ENCODE peak calls at places on chromosome 2, in ten cellular contexts. One of them, this sample, is unnamed.

GRCh38 chr2:162072976-162073775 is 839 bp downstream of the DPP4 start:
- DNase-seq in right lobe of liver: peak
- DNase-seq in PC-9: no peak
- DNase-seq in cardiac muscle cell: no peak
- DNase-seq in heart right ventricle: no peak
- DNase-seq in fibroblast of lung: peak
- DNase-seq in kidney: no peak
- DNase-seq in sigmoid colon: peak
- DNase-seq in left ventricle myocardium inferior: peak
- DNase-seq in foreskin keratinocyte: no peak
- DNase-seq in this sample: no peak

GRCh38 chr2:71461304-71461671 is 7.9 kb downstream of the DYSF start:
- DNase-seq in right lobe of liver: peak
- DNase-seq in PC-9: no peak
- DNase-seq in cardiac muscle cell: no peak
- DNase-seq in heart right ventricle: no peak
- DNase-seq in fibroblast of lung: no peak
- DNase-seq in kidney: no peak
- DNase-seq in sigmoid colon: no peak
- DNase-seq in left ventricle myocardium inferior: no peak
- DNase-seq in foreskin keratinocyte: no peak
- DNase-seq in this sample: no peak

GRCh38 chr2:175892046-175892445 is 110.0 kb downstream of the LNPK start:
- DNase-seq in right lobe of liver: no peak
- DNase-seq in PC-9: no peak
- DNase-seq in cardiac muscle cell: no peak
- DNase-seq in heart right ventricle: no peak
- DNase-seq in fibroblast of lung: no peak
- DNase-seq in kidney: no peak
- DNase-seq in sigmoid colon: no peak
- DNase-seq in left ventricle myocardium inferior: no peak
- DNase-seq in foreskin keratinocyte: no peak
- DNase-seq in this sample: no peak

GRCh38 chr2:121179467-121179866 is 105.5 kb downstream of the TFCP2L1 start:
- DNase-seq in right lobe of liver: no peak
- DNase-seq in PC-9: no peak
- DNase-seq in cardiac muscle cell: no peak
- DNase-seq in heart right ventricle: no peak
- DNase-seq in fibroblast of lung: no peak
- DNase-seq in kidney: no peak
- DNase-seq in sigmoid colon: no peak
- DNase-seq in left ventricle myocardium inferior: no peak
- DNase-seq in foreskin keratinocyte: no peak
- DNase-seq in this sample: no peak

GRCh38 chr2:129713337-129713736 is 266.1 kb upstream of the RAB6C start:
- DNase-seq in right lobe of liver: no peak
- DNase-seq in PC-9: no peak
- DNase-seq in cardiac muscle cell: no peak
- DNase-seq in heart right ventricle: no peak
- DNase-seq in fibroblast of lung: no peak
- DNase-seq in kidney: no peak
- DNase-seq in sigmoid colon: no peak
- DNase-seq in left ventricle myocardium inferior: no peak
- DNase-seq in foreskin keratinocyte: no peak
- DNase-seq in this sample: no peak

GRCh38 chr2:102473020-102473419 is at the start of gene SLC9A4:
- DNase-seq in right lobe of liver: no peak
- DNase-seq in PC-9: peak
- DNase-seq in cardiac muscle cell: peak
- DNase-seq in heart right ventricle: no peak
- DNase-seq in fibroblast of lung: peak
- DNase-seq in kidney: no peak
- DNase-seq in sigmoid colon: no peak
- DNase-seq in left ventricle myocardium inferior: no peak
- DNase-seq in foreskin keratinocyte: no peak
- DNase-seq in this sample: no peak

GRCh38 chr2:202185156-202185555 is 53.2 kb downstream of the SUMO1 start:
- DNase-seq in right lobe of liver: no peak
- DNase-seq in PC-9: no peak
- DNase-seq in cardiac muscle cell: no peak
- DNase-seq in heart right ventricle: no peak
- DNase-seq in fibroblast of lung: no peak
- DNase-seq in kidney: no peak
- DNase-seq in sigmoid colon: no peak
- DNase-seq in left ventricle myocardium inferior: no peak
- DNase-seq in foreskin keratinocyte: no peak
- DNase-seq in this sample: no peak

GRCh38 chr2:63789318-63790051 is 52.2 kb upstream of the UGP2 start:
- DNase-seq in right lobe of liver: no peak
- DNase-seq in PC-9: no peak
- DNase-seq in cardiac muscle cell: peak
- DNase-seq in heart right ventricle: no peak
- DNase-seq in fibroblast of lung: peak
- DNase-seq in kidney: no peak
- DNase-seq in sigmoid colon: no peak
- DNase-seq in left ventricle myocardium inferior: no peak
- DNase-seq in foreskin keratinocyte: no peak
- DNase-seq in this sample: no peak

GRCh38 chr2:118014492-118014824 is 588 bp upstream of the CCDC93 start:
- DNase-seq in right lobe of liver: no peak
- DNase-seq in PC-9: no peak
- DNase-seq in cardiac muscle cell: no peak
- DNase-seq in heart right ventricle: peak
- DNase-seq in fibroblast of lung: no peak
- DNase-seq in kidney: no peak
- DNase-seq in sigmoid colon: no peak
- DNase-seq in left ventricle myocardium inferior: no peak
- DNase-seq in foreskin keratinocyte: peak
- DNase-seq in this sample: no peak

GRCh38 chr2:11568436-11568835 is 34.6 kb downstream of the GREB1 start:
- DNase-seq in right lobe of liver: no peak
- DNase-seq in PC-9: no peak
- DNase-seq in cardiac muscle cell: no peak
- DNase-seq in heart right ventricle: no peak
- DNase-seq in fibroblast of lung: no peak
- DNase-seq in kidney: peak
- DNase-seq in sigmoid colon: peak
- DNase-seq in left ventricle myocardium inferior: no peak
- DNase-seq in foreskin keratinocyte: no peak
- DNase-seq in this sample: no peak

GRCh38 chr2:11573418-11574175 is 39.8 kb downstream of the GREB1 start:
- DNase-seq in right lobe of liver: no peak
- DNase-seq in PC-9: no peak
- DNase-seq in cardiac muscle cell: peak
- DNase-seq in heart right ventricle: no peak
- DNase-seq in fibroblast of lung: peak
- DNase-seq in kidney: peak
- DNase-seq in sigmoid colon: peak
- DNase-seq in left ventricle myocardium inferior: no peak
- DNase-seq in foreskin keratinocyte: no peak
- DNase-seq in this sample: no peak

GRCh38 chr2:11569636-11570035 is 35.8 kb downstream of the GREB1 start:
- DNase-seq in right lobe of liver: no peak
- DNase-seq in PC-9: no peak
- DNase-seq in cardiac muscle cell: no peak
- DNase-seq in heart right ventricle: no peak
- DNase-seq in fibroblast of lung: no peak
- DNase-seq in kidney: peak
- DNase-seq in sigmoid colon: peak
- DNase-seq in left ventricle myocardium inferior: no peak
- DNase-seq in foreskin keratinocyte: no peak
- DNase-seq in this sample: no peak

GRCh38 chr2:11572996-11573395 is 39.2 kb downstream of the GREB1 start:
- DNase-seq in right lobe of liver: no peak
- DNase-seq in PC-9: no peak
- DNase-seq in cardiac muscle cell: no peak
- DNase-seq in heart right ventricle: no peak
- DNase-seq in fibroblast of lung: no peak
- DNase-seq in kidney: peak
- DNase-seq in sigmoid colon: peak
- DNase-seq in left ventricle myocardium inferior: no peak
- DNase-seq in foreskin keratinocyte: no peak
- DNase-seq in this sample: no peak

DNA sequence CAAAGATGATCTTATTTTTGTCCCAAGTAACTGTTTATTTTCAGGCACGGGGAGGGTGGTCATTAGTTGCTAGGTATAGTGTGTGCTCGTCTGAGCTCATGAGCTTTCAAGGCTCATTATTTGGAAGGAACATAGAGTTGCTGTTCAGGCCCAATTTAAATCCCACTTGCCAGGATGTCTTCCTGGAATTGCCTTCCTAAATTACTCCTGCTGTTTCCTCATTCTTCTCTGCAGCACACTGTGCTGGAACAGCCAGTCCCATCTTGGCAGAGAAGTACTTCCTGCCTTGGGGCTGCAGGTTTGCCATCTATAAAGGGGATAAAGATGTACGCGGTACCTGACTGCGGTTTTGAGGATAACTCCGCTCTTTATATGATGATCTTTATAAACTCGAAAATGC is 37.3 kb downstream of the GREB1 start:
- DNase-seq in right lobe of liver: no peak
- DNase-seq in PC-9: no peak
- DNase-seq in cardiac muscle cell: no peak
- DNase-seq in heart right ventricle: no peak
- DNase-seq in fibroblast of lung: no peak
- DNase-seq in kidney: peak
- DNase-seq in sigmoid colon: peak
- DNase-seq in left ventricle myocardium inferior: no peak
- DNase-seq in foreskin keratinocyte: no peak
- DNase-seq in this sample: no peak
- H3K27ac ChIP-seq in right lobe of liver: no peak
- H3K27ac ChIP-seq in PC-9: no peak
- H3K27ac ChIP-seq in cardiac muscle cell: no peak
- H3K27ac ChIP-seq in heart right ventricle: no peak
- H3K27ac ChIP-seq in fibroblast of lung: no peak
- H3K27ac ChIP-seq in kidney: no peak
- H3K27ac ChIP-seq in sigmoid colon: no peak
- H3K27ac ChIP-seq in left ventricle myocardium inferior: no peak
- H3K27ac ChIP-seq in foreskin keratinocyte: no peak
- H3K27ac ChIP-seq in this sample: no peak

DNA sequence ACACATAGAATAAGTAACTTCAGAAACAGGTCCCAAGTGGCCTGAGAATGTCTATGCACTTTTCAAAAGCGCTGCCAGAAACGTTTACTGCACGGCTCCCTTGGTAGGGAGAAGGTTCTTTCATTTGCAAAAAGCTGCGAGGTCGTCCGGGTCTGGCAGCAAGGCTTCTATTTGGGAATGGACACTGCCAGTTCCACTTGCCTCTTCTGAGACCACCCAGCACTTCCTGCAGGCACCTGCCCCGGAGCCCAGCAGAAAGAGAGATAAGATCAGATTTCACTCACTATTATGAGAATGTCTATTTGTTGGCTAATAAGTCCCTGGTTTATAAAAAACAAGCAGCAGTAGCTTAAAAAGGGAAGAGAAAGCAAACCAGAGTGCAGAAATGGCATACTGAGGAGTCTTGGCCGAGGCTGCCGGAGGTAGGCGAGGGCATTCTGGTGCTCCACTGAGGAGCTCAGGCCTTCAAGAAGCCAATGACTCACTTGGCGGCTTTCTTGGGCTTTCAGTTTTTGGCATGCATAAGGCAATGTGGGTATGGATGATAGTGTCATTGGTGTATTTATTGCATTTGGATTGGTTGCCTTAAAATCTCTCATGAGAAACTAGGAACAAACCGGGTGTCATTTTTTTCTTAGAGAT is 119.4 kb upstream of the ARL5A start:
- DNase-seq in right lobe of liver: no peak
- DNase-seq in PC-9: no peak
- DNase-seq in cardiac muscle cell: peak
- DNase-seq in heart right ventricle: no peak
- DNase-seq in fibroblast of lung: no peak
- DNase-seq in kidney: no peak
- DNase-seq in sigmoid colon: no peak
- DNase-seq in left ventricle myocardium inferior: no peak
- DNase-seq in foreskin keratinocyte: peak
- DNase-seq in this sample: no peak
- TF ChIP-seq CTCF in right lobe of liver: no peak
- TF ChIP-seq CTCF in PC-9: peak
- TF ChIP-seq CTCF in cardiac muscle cell: no peak
- TF ChIP-seq CTCF in heart right ventricle: no peak
- TF ChIP-seq CTCF in fibroblast of lung: no peak
- TF ChIP-seq CTCF in kidney: no peak
- TF ChIP-seq CTCF in sigmoid colon: no peak
- TF ChIP-seq CTCF in left ventricle myocardium inferior: peak
- TF ChIP-seq CTCF in foreskin keratinocyte: no peak
- TF ChIP-seq CTCF in this sample: no peak

GRCh38 chr2:69168950-69169695 is 156.1 kb downstream of the ANTXR1 start:
- DNase-seq in right lobe of liver: no peak
- DNase-seq in PC-9: no peak
- DNase-seq in cardiac muscle cell: no peak
- DNase-seq in heart right ventricle: no peak
- DNase-seq in fibroblast of lung: no peak
- DNase-seq in kidney: no peak
- DNase-seq in sigmoid colon: no peak
- DNase-seq in left ventricle myocardium inferior: no peak
- DNase-seq in foreskin keratinocyte: no peak
- DNase-seq in this sample: no peak

GRCh38 chr2:69171070-69171811 is 158.3 kb downstream of the ANTXR1 start:
- DNase-seq in right lobe of liver: no peak
- DNase-seq in PC-9: no peak
- DNase-seq in cardiac muscle cell: no peak
- DNase-seq in heart right ventricle: no peak
- DNase-seq in fibroblast of lung: no peak
- DNase-seq in kidney: no peak
- DNase-seq in sigmoid colon: no peak
- DNase-seq in left ventricle myocardium inferior: no peak
- DNase-seq in foreskin keratinocyte: no peak
- DNase-seq in this sample: no peak

GRCh38 chr2:69171829-69172228 is 158.8 kb downstream of the ANTXR1 start:
- DNase-seq in right lobe of liver: no peak
- DNase-seq in PC-9: no peak
- DNase-seq in cardiac muscle cell: no peak
- DNase-seq in heart right ventricle: no peak
- DNase-seq in fibroblast of lung: no peak
- DNase-seq in kidney: no peak
- DNase-seq in sigmoid colon: no peak
- DNase-seq in left ventricle myocardium inferior: no peak
- DNase-seq in foreskin keratinocyte: no peak
- DNase-seq in this sample: no peak

GRCh38 chr2:69168144-69168813 is 155.3 kb downstream of the ANTXR1 start:
- DNase-seq in right lobe of liver: no peak
- DNase-seq in PC-9: no peak
- DNase-seq in cardiac muscle cell: no peak
- DNase-seq in heart right ventricle: no peak
- DNase-seq in fibroblast of lung: no peak
- DNase-seq in kidney: no peak
- DNase-seq in sigmoid colon: no peak
- DNase-seq in left ventricle myocardium inferior: no peak
- DNase-seq in foreskin keratinocyte: no peak
- DNase-seq in this sample: no peak

GRCh38 chr2:69169990-69170389 is 157.0 kb downstream of the ANTXR1 start:
- DNase-seq in right lobe of liver: no peak
- DNase-seq in PC-9: no peak
- DNase-seq in cardiac muscle cell: no peak
- DNase-seq in heart right ventricle: no peak
- DNase-seq in fibroblast of lung: no peak
- DNase-seq in kidney: no peak
- DNase-seq in sigmoid colon: no peak
- DNase-seq in left ventricle myocardium inferior: no peak
- DNase-seq in foreskin keratinocyte: no peak
- DNase-seq in this sample: no peak
- H3K27ac ChIP-seq in right lobe of liver: no peak
- H3K27ac ChIP-seq in PC-9: no peak
- H3K27ac ChIP-seq in cardiac muscle cell: no peak
- H3K27ac ChIP-seq in heart right ventricle: no peak
- H3K27ac ChIP-seq in fibroblast of lung: no peak
- H3K27ac ChIP-seq in kidney: no peak
- H3K27ac ChIP-seq in sigmoid colon: peak
- H3K27ac ChIP-seq in left ventricle myocardium inferior: no peak
- H3K27ac ChIP-seq in foreskin keratinocyte: no peak
- H3K27ac ChIP-seq in this sample: no peak

GRCh38 chr2:36701391-36701795 is 4.9 kb downstream of the VIT start:
- DNase-seq in right lobe of liver: no peak
- DNase-seq in PC-9: peak
- DNase-seq in cardiac muscle cell: peak
- DNase-seq in heart right ventricle: no peak
- DNase-seq in fibroblast of lung: no peak
- DNase-seq in kidney: no peak
- DNase-seq in sigmoid colon: no peak
- DNase-seq in left ventricle myocardium inferior: no peak
- DNase-seq in foreskin keratinocyte: peak
- DNase-seq in this sample: no peak
- TF ChIP-seq CTCF in right lobe of liver: no peak
- TF ChIP-seq CTCF in PC-9: peak
- TF ChIP-seq CTCF in cardiac muscle cell: peak
- TF ChIP-seq CTCF in heart right ventricle: no peak
- TF ChIP-seq CTCF in fibroblast of lung: no peak
- TF ChIP-seq CTCF in kidney: no peak
- TF ChIP-seq CTCF in sigmoid colon: no peak
- TF ChIP-seq CTCF in left ventricle myocardium inferior: no peak
- TF ChIP-seq CTCF in foreskin keratinocyte: peak
- TF ChIP-seq CTCF in this sample: no peak